ENCODE peak calls at places on chromosomes 4 and X, in four cellular contexts. One of them, this sample, is unnamed.

GRCh38 chr4:174005422-174005821 is 278.0 kb downstream of the FBXO8 start:
- DNase-seq in SK-N-SH: no peak
- DNase-seq in A549: no peak
- DNase-seq in tibial nerve: no peak
- DNase-seq in this sample: no peak

GRCh38 chrX:19349263-19349662 is 5.5 kb downstream of the PDHA1 start:
- DNase-seq in SK-N-SH: no peak
- DNase-seq in tibial nerve: no peak
- DNase-seq in A549: no peak
- DNase-seq in this sample: no peak

GRCh38 chrX:134171661-134172587 is 65.1 kb upstream of the CCDC160 start:
- DNase-seq in SK-N-SH: peak; percentile 64
- DNase-seq in tibial nerve: peak; percentile 28
- DNase-seq in A549: no peak
- DNase-seq in this sample: no peak

GRCh38 chr4:1216869-1217294 is 32.0 kb downstream of the CTBP1 start:
- DNase-seq in A549: no peak
- DNase-seq in SK-N-SH: no peak
- DNase-seq in tibial nerve: no peak
- DNase-seq in this sample: no peak

GRCh38 chrX:37993857-37994619 is 12.3 kb upstream of the SYTL5 start:
- DNase-seq in tibial nerve: no peak
- DNase-seq in SK-N-SH: no peak
- DNase-seq in A549: no peak
- DNase-seq in this sample: no peak

GRCh38 chr4:23827971-23828680 is 61.7 kb downstream of the PPARGC1A start:
- DNase-seq in tibial nerve: no peak
- DNase-seq in SK-N-SH: no peak
- DNase-seq in A549: no peak
- DNase-seq in this sample: no peak

GRCh38 chrX:19869195-19869594 is 18.2 kb downstream of the SH3KBP1 start:
- DNase-seq in A549: no peak
- DNase-seq in SK-N-SH: no peak
- DNase-seq in tibial nerve: no peak
- DNase-seq in this sample: no peak

GRCh38 chr4:94407846-94408245 is 43.9 kb upstream of the PDLIM5 start:
- DNase-seq in tibial nerve: no peak
- DNase-seq in SK-N-SH: no peak
- DNase-seq in A549: no peak
- DNase-seq in this sample: no peak

GRCh38 chrX:40945366-40945713 is 139.9 kb upstream of the USP9X start:
- DNase-seq in A549: peak; percentile 74
- DNase-seq in tibial nerve: peak; percentile 54
- DNase-seq in SK-N-SH: no peak
- DNase-seq in this sample: peak; percentile 76

GRCh38 chr4:126627255-126627654 is 1005.5 kb upstream of the INTU start:
- DNase-seq in tibial nerve: no peak
- DNase-seq in SK-N-SH: peak; percentile 6
- DNase-seq in A549: no peak
- DNase-seq in this sample: no peak

GRCh38 chrX:14508025-14508690 is 21.2 kb upstream of the GLRA2 start:
- DNase-seq in A549: no peak
- DNase-seq in tibial nerve: no peak
- DNase-seq in SK-N-SH: no peak
- DNase-seq in this sample: no peak

GRCh38 chr4:1293531-1293941 is 3.8 kb downstream of the MAEA start:
- DNase-seq in tibial nerve: no peak
- DNase-seq in SK-N-SH: no peak
- DNase-seq in A549: no peak
- DNase-seq in this sample: no peak

GRCh38 chrX:74383611-74384010 is 37.7 kb upstream of the SLC16A2 start:
- DNase-seq in A549: peak; percentile 36
- DNase-seq in SK-N-SH: peak; percentile 41
- DNase-seq in tibial nerve: peak; percentile 8
- DNase-seq in this sample: no peak

GRCh38 chr4:186653973-186654372 is 69.7 kb downstream of the FAT1 start:
- DNase-seq in A549: no peak
- DNase-seq in SK-N-SH: no peak
- DNase-seq in tibial nerve: no peak
- DNase-seq in this sample: no peak

GRCh38 chr4:82284475-82284857 is 89.3 kb downstream of the HNRNPD start:
- DNase-seq in A549: no peak
- DNase-seq in tibial nerve: no peak
- DNase-seq in SK-N-SH: no peak
- DNase-seq in this sample: no peak

GRCh38 chr4:82287720-82288119 is 86.1 kb downstream of the HNRNPD start:
- DNase-seq in tibial nerve: no peak
- DNase-seq in A549: no peak
- DNase-seq in SK-N-SH: no peak
- DNase-seq in this sample: no peak

GRCh38 chr4:82282875-82283274 is 90.9 kb downstream of the HNRNPD start:
- DNase-seq in A549: no peak
- DNase-seq in SK-N-SH: no peak
- DNase-seq in tibial nerve: no peak
- DNase-seq in this sample: no peak

GRCh38 chr4:82284858-82285805 is 88.7 kb downstream of the HNRNPD start:
- DNase-seq in SK-N-SH: peak; percentile 97
- DNase-seq in A549: peak; percentile 85
- DNase-seq in tibial nerve: peak; percentile 96
- DNase-seq in this sample: peak; percentile 100
- TF ChIP-seq EP300 in SK-N-SH: no peak
- TF ChIP-seq EP300 in A549: no peak
- TF ChIP-seq EP300 in tibial nerve: no peak
- TF ChIP-seq EP300 in this sample: no peak

DNA sequence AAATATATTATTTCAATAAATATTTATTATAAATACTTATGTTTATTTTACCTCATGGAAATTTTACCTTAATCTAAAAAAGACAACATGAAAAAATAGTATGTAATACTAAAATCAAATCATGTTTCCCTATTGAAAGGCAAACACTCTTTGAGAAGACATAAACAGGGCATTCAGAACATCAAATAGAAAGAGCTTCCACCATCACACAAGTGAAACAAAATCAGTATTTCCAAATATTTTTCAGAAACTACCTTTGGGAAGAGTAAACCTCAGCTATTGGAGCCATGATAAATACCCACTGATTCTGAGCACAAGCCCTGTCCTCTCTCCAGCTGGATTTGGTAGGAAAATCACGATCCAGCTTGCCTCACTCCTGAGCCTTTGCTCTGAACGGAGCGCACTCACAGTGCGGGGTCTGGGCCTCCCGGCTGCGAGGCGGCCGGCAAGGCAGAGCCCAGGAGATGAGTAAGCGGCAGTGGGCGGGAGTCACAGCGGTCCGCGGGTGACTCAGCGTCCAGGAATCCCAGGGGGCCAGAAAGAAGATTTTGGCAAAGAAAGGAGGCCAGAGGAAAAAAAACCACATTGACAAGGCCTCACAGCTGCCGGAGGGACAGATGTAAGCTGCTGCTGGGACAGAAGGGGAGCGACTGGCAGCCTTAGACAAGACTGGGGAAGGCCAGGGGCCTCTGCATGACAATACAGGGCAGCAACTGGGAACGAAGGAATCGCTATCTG is 14.7 kb upstream of the ANXA5 start:
- DNase-seq in SK-N-SH: peak; percentile 65
- DNase-seq in A549: peak; percentile 65
- DNase-seq in tibial nerve: peak; percentile 77
- DNase-seq in this sample: peak; percentile 96
- H3K4me3 ChIP-seq in SK-N-SH: peak overlapping the region; percentile 24
- H3K4me3 ChIP-seq in A549: peak overlapping the region; percentile 16
- H3K4me3 ChIP-seq in tibial nerve: peak overlapping the region; percentile 12
- H3K4me3 ChIP-seq in this sample: no peak overlapping the region

GRCh38 chrX:16638533-16638932 is 11.4 kb upstream of the S100G start:
- DNase-seq in SK-N-SH: no peak
- DNase-seq in tibial nerve: no peak
- DNase-seq in A549: no peak
- DNase-seq in this sample: no peak

GRCh38 chrX:16633754-16634153 is 16.2 kb upstream of the S100G start:
- DNase-seq in tibial nerve: no peak
- DNase-seq in A549: no peak
- DNase-seq in SK-N-SH: peak; percentile 31
- DNase-seq in this sample: no peak

GRCh38 chrX:16640823-16641222 is 9.1 kb upstream of the S100G start:
- DNase-seq in A549: no peak
- DNase-seq in SK-N-SH: no peak
- DNase-seq in tibial nerve: no peak
- DNase-seq in this sample: no peak

GRCh38 chrX:16639966-16640365 is 10.0 kb upstream of the S100G start:
- DNase-seq in A549: no peak
- DNase-seq in tibial nerve: no peak
- DNase-seq in SK-N-SH: no peak
- DNase-seq in this sample: no peak

GRCh38 chrX:16635040-16635439 is 14.9 kb upstream of the S100G start:
- DNase-seq in tibial nerve: no peak
- DNase-seq in SK-N-SH: no peak
- DNase-seq in A549: no peak
- DNase-seq in this sample: no peak
- TF ChIP-seq CTCF in tibial nerve: no peak
- TF ChIP-seq CTCF in SK-N-SH: no peak
- TF ChIP-seq CTCF in A549: no peak
- TF ChIP-seq CTCF in this sample: no peak

GRCh38 chr4:38674206-38675144 is 10.5 kb downstream of the KLF3 start:
- DNase-seq in tibial nerve: no peak
- DNase-seq in SK-N-SH: peak; percentile 26
- DNase-seq in A549: no peak
- DNase-seq in this sample: no peak
- TF ChIP-seq EP300 in tibial nerve: no peak
- TF ChIP-seq EP300 in SK-N-SH: no peak
- TF ChIP-seq EP300 in A549: no peak
- TF ChIP-seq EP300 in this sample: no peak

GRCh38 chr4:107444-108429 is 16.6 kb upstream of the ZNF718 start:
- DNase-seq in A549: no peak
- DNase-seq in tibial nerve: no peak
- DNase-seq in SK-N-SH: peak; percentile 56
- DNase-seq in this sample: no peak
- H3K4me3 ChIP-seq in A549: no peak overlapping the region
- H3K4me3 ChIP-seq in tibial nerve: no peak overlapping the region
- H3K4me3 ChIP-seq in SK-N-SH: no peak overlapping the region
- H3K4me3 ChIP-seq in this sample: peak overlapping the region; percentile 14

DNA sequence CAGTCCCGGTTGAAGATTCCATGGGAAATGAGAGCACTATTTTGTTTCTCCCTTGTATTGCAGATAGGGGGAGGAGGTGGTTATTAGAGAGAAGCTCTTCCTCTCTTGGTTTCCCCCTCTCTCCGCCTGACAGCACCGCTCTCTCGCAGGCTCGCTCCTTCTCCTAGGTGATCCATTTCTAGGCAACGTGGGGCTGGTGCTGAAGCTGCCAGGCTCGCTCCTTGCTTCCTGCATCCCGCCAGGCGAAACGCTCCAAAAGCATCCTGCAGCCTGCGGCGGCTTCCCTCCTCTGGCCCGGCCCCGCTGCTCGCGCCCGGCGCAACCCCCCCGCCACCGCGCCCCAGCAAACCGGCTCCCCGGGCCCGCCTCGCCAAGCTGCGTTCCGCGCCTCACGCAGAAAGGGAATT is at the start of gene GRID2:
- DNase-seq in tibial nerve: no peak
- DNase-seq in A549: peak; percentile 1
- DNase-seq in SK-N-SH: peak; percentile 73
- DNase-seq in this sample: no peak
- TF ChIP-seq CTCF in tibial nerve: no peak
- TF ChIP-seq CTCF in A549: no peak
- TF ChIP-seq CTCF in SK-N-SH: no peak
- TF ChIP-seq CTCF in this sample: no peak

GRCh38 chrX:124234348-124234747 is 98.1 kb upstream of the TEX13D start:
- DNase-seq in SK-N-SH: no peak
- DNase-seq in tibial nerve: no peak
- DNase-seq in A549: no peak
- DNase-seq in this sample: no peak
- TF ChIP-seq EP300 in SK-N-SH: no peak
- TF ChIP-seq EP300 in tibial nerve: no peak
- TF ChIP-seq EP300 in A549: no peak
- TF ChIP-seq EP300 in this sample: no peak

GRCh38 chrX:42619068-42619467 is 158.9 kb downstream of the PPP1R2C start:
- DNase-seq in tibial nerve: no peak
- DNase-seq in SK-N-SH: no peak
- DNase-seq in A549: no peak
- DNase-seq in this sample: no peak

GRCh38 chrX:42615161-42615563 is 162.8 kb downstream of the PPP1R2C start:
- DNase-seq in SK-N-SH: no peak
- DNase-seq in tibial nerve: no peak
- DNase-seq in A549: no peak
- DNase-seq in this sample: no peak

GRCh38 chrX:42616981-42617380 is 161.0 kb downstream of the PPP1R2C start:
- DNase-seq in SK-N-SH: no peak
- DNase-seq in A549: no peak
- DNase-seq in tibial nerve: no peak
- DNase-seq in this sample: no peak
- H3K4me3 ChIP-seq in SK-N-SH: no peak overlapping the region
- H3K4me3 ChIP-seq in A549: no peak overlapping the region
- H3K4me3 ChIP-seq in tibial nerve: no peak overlapping the region
- H3K4me3 ChIP-seq in this sample: no peak overlapping the region